ENCODE peak calls at places on chromosomes 11 and 22, in four cellular contexts. C is NB4, B is astrocyte of the spinal cord, L is heart right ventricle. K is an unnamed sample.

GRCh38 chr22:20624161-20624616 is 116.8 kb downstream of the MED15 start:
- DNase-seq in L (no peak), C (no peak), B (no peak), K (no peak)

GRCh38 chr11:65558002-65558784 is at the start of gene LTBP3:
- DNase-seq in L (peak), B (peak), C (peak), K (no peak)

GRCh38 chr11:289145-289705 is 299 bp downstream of the PGGHG start:
- DNase-seq in B (no peak), L (no peak), C (no peak), K (peak)

GRCh38 chr11:130606781-130607511 is 158.5 kb downstream of the ADAMTS15 start:
- DNase-seq in C (no peak), L (no peak), B (peak), K (no peak)

GRCh38 chr22:48004936-48005335 is 1242.5 kb downstream of the TBC1D22A start:
- DNase-seq in C (no peak), B (no peak), L (no peak), K (no peak)

GRCh38 chr11:119316017-119316728 is 757 bp downstream of the MCAM start:
- DNase-seq in B (peak), L (peak), C (no peak), K (no peak)

GRCh38 chr22:17172172-17172833 is 13.2 kb upstream of the HDHD5 start:
- DNase-seq in L (peak), B (no peak), C (no peak), K (no peak)

GRCh38 chr22:32874330-32874729 is 72.8 kb downstream of the TIMP3 start:
- DNase-seq in L (no peak), C (no peak), B (no peak), K (no peak)

GRCh38 chr11:82775736-82776346 is 42.2 kb upstream of the FAM181B start:
- DNase-seq in C (peak), L (no peak), B (peak), K (no peak)

GRCh38 chr11:27722117-27722844 is 22.0 kb upstream of the BDNF start:
- DNase-seq in B (peak), L (no peak), C (no peak), K (no peak)

GRCh38 chr11:17183836-17184235 is 23.9 kb downstream of the PIK3C2A start:
- DNase-seq in L (no peak), B (no peak), C (no peak), K (no peak)

GRCh38 chr11:70618471-70619101 is 220.3 kb downstream of the CTTN start:
- DNase-seq in L (no peak), B (no peak), C (no peak), K (no peak)

GRCh38 chr11:28963189-28963588 is 855.0 kb downstream of the METTL15 start:
- DNase-seq in B (peak), C (no peak), L (no peak), K (no peak)

GRCh38 chr22:42270178-42270511 is 308 bp downstream of the TCF20 start:
- DNase-seq in B (no peak), C (peak), L (no peak), K (no peak)

GRCh38 chr11:7219457-7219856 is 32.2 kb upstream of the SYT9 start:
- DNase-seq in B (no peak), L (no peak), C (no peak), K (no peak)

GRCh38 chr22:39152511-39153219 is at the start of gene CBX7:
- DNase-seq in L (peak), B (peak), C (peak), K (peak)

GRCh38 chr11:27055065-27055682 is 14.6 kb downstream of the BBOX1 start:
- DNase-seq in B (peak), L (no peak), C (no peak), K (no peak)

GRCh38 chr11:23278121-23278520 is 417.8 kb upstream of the CCDC179 start:
- DNase-seq in L (no peak), B (peak), C (no peak), K (no peak)

GRCh38 chr22:37892566-37893338 is 13.3 kb upstream of the MICALL1 start:
- DNase-seq in C (no peak), B (no peak), L (peak), K (no peak)

GRCh38 chr22:41052661-41053490 is 39.5 kb upstream of the EP300 start:
- DNase-seq in L (no peak), C (no peak), B (peak), K (no peak)

GRCh38 chr22:37121887-37122591 is 12.5 kb upstream of the TMPRSS6 start:
- DNase-seq in L (no peak), C (no peak), B (peak), K (no peak)

GRCh38 chr11:47148903-47149535 is 27.7 kb downstream of the ARFGAP2 start:
- DNase-seq in B (no peak), L (no peak), C (no peak), K (no peak)

GRCh38 chr22:31218565-31219262 is 6.6 kb downstream of the LIMK2 start:
- DNase-seq in L (no peak), B (no peak), C (no peak), K (no peak)

GRCh38 chr22:25844601-25845000 is 102.6 kb downstream of the MYO18B start:
- DNase-seq in C (no peak), B (no peak), L (no peak), K (no peak)

GRCh38 chr11:102546427-102546826 is 15.9 kb upstream of the MMP7 start:
- DNase-seq in L (no peak), B (peak), C (peak), K (no peak)

GRCh38 chr11:131474947-131475346 is 104.5 kb downstream of the NTM start:
- DNase-seq in L (no peak), C (peak), B (no peak), K (no peak)

GRCh38 chr11:37264783-37265182 is 666.7 kb upstream of the RAG2 start:
- DNase-seq in L (peak), C (peak), B (no peak), K (no peak)

GRCh38 chr11:134686418-134686817 is 274.4 kb upstream of the B3GAT1 start:
- DNase-seq in B (no peak), L (no peak), C (no peak), K (no peak)

GRCh38 chr11:112655386-112655785 is 305.8 kb upstream of the NCAM1 start:
- DNase-seq in L (peak), B (peak), C (no peak), K (no peak)

GRCh38 chr11:67300256-67300755 is 3.0 kb upstream of the SSH3 start:
- DNase-seq in C (no peak), B (no peak), L (no peak), K (peak)

GRCh38 chr11:111938687-111939160 is 1.6 kb downstream of the DIXDC1 start:
- DNase-seq in C (peak), L (no peak), B (peak), K (peak)

GRCh38 chr11:91664521-91664920 is 560.1 kb upstream of the FAT3 start:
- DNase-seq in L (no peak), C (no peak), B (peak), K (no peak)

GRCh38 chr22:29053048-29053702 is 8.5 kb downstream of the C22orf31 start:
- DNase-seq in B (no peak), L (no peak), C (no peak), K (no peak)

GRCh38 chr11:44110231-44110679 is 14.8 kb downstream of the EXT2 start:
- DNase-seq in B (peak), L (peak), C (peak), K (no peak)

GRCh38 chr11:5564259-5565019 is 16.1 kb upstream of the OR52H1 start:
- DNase-seq in L (no peak), C (peak), B (peak), K (no peak)

GRCh38 chr11:64268028-64268686 is 16.3 kb downstream of the BAD start:
- DNase-seq in C (no peak), B (no peak), L (peak), K (no peak)

GRCh38 chr11:64268687-64269379 is 15.6 kb downstream of the BAD start:
- DNase-seq in C (peak), B (peak), L (peak), K (peak)

GRCh38 chr11:64269380-64270234 is 14.9 kb downstream of the BAD start:
- DNase-seq in B (peak), C (peak), L (peak), K (peak)

GRCh38 chr11:64275031-64275800 is 9.2 kb downstream of the BAD start:
- DNase-seq in C (no peak), B (no peak), L (no peak), K (no peak)

DNA sequence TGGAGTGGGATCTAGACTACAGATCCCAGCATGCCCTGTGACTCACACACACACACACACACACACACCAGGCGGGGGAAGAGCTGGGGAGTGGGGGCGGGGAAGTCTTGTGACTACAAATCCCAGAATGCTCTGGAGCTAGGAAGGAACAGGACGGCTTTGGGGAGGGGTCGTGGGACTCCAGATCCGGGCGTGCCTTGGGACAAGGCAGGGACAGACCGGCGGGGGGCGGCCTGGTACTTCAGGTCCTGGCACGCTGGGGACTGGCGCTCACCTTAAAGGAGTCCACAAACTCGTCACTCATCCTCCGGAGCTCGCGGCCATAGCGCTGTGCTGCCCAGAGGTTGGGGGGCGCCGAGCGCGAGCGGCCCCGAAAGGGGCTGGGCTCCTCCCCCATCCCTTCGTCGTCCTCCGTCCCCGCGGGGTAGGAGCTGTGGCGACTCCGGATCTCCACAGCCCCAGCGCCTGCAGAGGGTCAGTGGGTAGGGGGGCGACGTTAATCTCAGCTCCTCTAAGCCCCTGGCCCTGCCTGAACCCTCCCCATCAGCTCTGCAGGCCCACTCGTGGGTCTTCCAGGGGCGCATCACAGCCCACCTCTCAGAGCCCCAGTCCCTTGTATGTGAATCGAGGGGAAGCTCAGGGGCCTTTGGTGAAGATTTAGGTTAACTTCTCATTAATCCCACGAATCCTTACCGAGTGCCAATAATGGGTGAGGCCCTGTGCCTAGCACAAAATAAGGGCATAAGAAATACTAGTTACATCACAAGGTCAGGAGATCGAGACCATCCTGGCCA is 12.9 kb downstream of the BAD start:
- DNase-seq in B (peak), C (peak), L (peak), K (peak)
- TF ChIP-seq CTCF in B (no peak), C (peak), L (peak), K (no peak)

GRCh38 chr22:22099833-22100812 is 117.5 kb upstream of the TOP3B start:
- DNase-seq in L (no peak), C (peak), B (no peak), K (no peak)
- TF ChIP-seq CTCF in L (no peak), C (peak), B (peak), K (peak)

GRCh38 chr11:1838077-1838425 is 730 bp upstream of the TNNI2 start:
- DNase-seq in L (no peak), C (no peak), B (no peak), K (no peak)

GRCh38 chr11:1836011-1836945 is 1.5 kb downstream of the SYT8 start:
- DNase-seq in L (no peak), B (no peak), C (no peak), K (no peak)

GRCh38 chr11:1835671-1836010 is 851 bp downstream of the SYT8 start:
- DNase-seq in C (no peak), L (no peak), B (no peak), K (no peak)

GRCh38 chr11:1838426-1839131 is at the start of gene TNNI2:
- DNase-seq in B (no peak), L (no peak), C (no peak), K (no peak)

DNA sequence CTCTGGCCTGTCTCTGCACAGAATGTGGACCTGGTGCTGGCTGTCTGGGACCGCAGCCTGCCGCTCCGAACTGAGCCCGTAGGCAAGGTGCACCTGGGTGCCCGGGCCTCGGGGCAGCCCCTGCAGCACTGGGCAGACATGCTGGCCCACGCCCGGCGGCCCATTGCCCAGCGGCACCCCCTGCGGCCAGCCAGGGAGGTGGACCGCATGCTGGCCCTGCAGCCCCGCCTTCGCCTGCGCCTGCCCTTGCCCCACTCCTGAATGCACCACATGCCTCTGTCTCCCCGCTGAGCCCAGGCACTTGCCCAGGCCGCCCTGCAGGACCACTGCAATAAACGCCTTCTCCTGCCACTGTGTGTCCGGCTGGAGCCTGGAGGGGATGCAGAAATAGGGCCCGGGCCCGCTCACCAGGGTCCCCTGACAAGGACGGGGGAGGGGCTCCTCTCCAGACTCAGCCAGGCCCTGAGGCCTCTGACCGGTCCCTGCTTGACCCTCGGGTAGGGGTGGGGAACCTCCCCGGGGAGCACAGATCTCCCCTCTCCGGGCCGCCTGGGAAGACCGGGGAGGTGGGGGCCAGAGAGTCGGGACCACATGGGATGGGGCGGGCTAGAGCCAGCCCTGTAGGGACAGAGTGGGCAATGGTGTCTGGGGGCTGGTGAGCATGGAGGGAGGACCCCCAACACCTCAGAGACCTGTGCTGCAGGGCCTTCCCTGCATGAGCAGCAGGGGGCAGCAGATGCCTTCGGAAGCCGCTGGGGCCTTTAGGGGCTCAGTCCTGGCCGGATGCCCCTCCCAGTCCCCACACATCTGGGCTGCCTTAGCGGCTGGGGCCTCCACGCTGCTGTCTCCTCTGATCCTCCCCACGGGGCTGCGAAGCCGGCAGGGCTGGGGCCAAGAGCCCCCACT is 1.4 kb upstream of the TNNI2 start:
- DNase-seq in L (peak), B (peak), C (peak), K (peak)
- TF ChIP-seq CTCF in L (peak), B (peak), C (peak), K (peak)

GRCh38 chr11:94597896-94598295 is 30.7 kb downstream of the PIWIL4 start:
- DNase-seq in B (peak), L (no peak), C (no peak), K (no peak)
- TF ChIP-seq CTCF in B (peak), L (no peak), C (no peak), K (peak)

DNA sequence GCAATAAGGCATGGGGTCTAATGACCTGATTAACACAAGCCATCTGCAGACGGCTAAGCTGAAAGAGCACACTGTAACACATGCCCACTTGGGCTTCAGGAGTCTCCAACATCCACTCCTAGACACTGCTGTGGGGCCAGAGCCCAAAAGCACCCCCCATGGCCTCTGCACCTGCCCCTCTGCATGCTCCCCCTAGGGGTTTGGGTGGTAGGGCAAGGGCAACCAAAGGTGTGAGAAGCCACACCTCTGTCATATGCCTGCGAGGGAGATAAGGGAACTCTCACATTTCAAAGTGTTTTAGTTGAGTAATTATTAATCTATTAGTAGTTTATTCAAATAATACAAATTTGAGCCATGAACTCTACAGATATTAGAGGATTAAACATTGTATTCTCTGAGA is 30.8 kb downstream of the CTSC start:
- DNase-seq in L (no peak), B (no peak), C (no peak), K (no peak)
- TF ChIP-seq CTCF in L (no peak), B (no peak), C (peak), K (no peak)

DNA sequence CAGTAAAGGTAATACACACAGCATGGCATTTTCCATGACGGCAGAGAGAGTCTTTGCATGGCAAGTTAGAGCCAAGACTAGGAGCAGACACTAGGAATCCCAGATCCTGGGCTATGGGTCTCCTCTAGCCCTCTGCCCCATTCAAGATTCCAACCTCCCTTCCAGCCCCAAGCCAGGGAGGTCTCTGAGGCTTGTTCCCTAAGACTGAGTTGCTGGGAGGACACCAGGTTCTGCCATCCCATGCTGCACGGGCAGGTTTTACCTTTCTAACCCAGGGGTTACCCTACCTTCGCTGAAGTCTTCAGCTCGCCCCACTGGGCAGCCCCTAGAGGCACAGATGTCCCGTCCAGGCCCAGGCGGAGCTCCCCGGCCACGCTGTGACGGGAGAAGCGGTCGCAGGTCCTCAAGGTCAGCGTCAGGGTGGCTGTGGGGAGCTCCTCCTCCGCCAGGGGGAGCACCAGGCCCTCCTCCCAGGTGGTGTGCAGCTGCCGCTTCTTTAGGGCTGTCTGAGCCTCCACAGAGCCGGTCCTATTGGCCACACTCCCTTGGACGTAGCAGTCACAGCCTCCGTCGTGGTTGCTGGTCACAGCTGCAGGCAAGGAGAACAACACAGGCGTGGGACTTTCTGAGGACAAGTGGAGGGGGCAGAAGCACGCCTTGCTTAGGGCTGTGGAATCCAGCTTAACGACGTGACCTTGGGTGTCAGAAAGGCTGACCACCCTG is 33.8 kb downstream of the SYT13 start:
- DNase-seq in C (peak), B (peak), L (peak), K (no peak)
- TF ChIP-seq CTCF in C (peak), B (peak), L (peak), K (peak)

GRCh38 chr11:126764221-126764620 is 236.3 kb downstream of the KIRREL3 start:
- DNase-seq in B (no peak), C (peak), L (no peak), K (no peak)
- TF ChIP-seq CTCF in B (peak), C (no peak), L (no peak), K (no peak)

DNA sequence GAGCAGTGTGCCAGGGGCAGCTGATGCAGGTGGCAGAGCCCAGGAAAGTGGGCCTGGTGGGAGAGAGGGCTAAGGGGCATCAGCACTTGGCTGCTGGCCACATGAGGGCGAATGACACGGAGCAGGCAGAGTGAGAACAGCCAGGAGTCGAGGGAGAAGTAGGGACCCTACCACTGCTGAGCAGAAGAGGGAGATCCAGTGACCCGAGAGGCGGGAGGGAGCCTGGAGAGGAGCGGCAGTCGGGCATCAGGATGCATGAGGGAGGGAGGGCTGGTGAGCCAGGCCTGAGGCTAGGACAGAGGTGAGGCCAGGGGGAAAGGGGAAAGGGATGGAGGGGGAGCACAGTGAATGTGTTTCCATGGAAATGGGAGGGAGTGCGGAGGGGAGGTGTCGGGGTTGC is 36.9 kb upstream of the WNT11 start:
- DNase-seq in L (no peak), B (no peak), C (no peak), K (no peak)
- TF ChIP-seq CTCF in L (no peak), B (no peak), C (no peak), K (no peak)

DNA sequence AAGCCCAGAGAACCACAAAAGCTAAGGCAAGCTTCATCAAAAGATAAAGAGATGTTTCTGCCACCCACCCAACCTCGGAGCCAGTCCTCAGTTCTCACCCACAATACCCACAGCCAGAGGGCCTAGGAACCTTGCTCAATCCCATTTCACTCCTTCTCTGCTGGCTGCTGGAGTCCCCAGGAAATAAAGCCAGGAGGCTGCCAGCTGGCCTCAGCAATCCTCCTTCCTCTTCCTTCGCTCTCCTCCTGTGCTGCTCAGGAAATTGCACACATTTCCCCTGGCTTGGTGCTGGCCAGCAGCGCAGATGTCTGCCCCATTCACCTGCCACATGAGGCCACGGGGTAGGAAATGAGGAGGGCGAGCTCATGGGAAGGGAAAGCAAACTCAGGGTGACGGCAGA is 91.8 kb upstream of the LDLRAD3 start:
- DNase-seq in C (peak), B (no peak), L (peak), K (no peak)
- TF ChIP-seq CTCF in C (no peak), B (no peak), L (no peak), K (no peak)

K was measured in CD14-positive monocyte.